ENCODE peak calls at places on chromosomes 16 and 17, in eight cellular contexts. F is OCI-LY7, V is endothelial cell of umbilical vein, M is PC-9, C is hepatocyte, Z is IMR-90, O is PC-3, I is HCT116. Q is an unnamed sample.

GRCh38 chr17:73360961-73361761 is 49.4 kb upstream of the CDC42EP4 start:
- DNase-seq in F (no peak), V (no peak), M (no peak), C (no peak), Z (no peak), O (no peak), I (no peak), Q (peak; percentile 75)

GRCh38 chr16:65394306-65394705 is 272.4 kb upstream of the CDH11 start:
- DNase-seq in F (no peak), V (no peak), M (no peak), C (no peak), Z (no peak), O (no peak), I (no peak), Q (no peak)

GRCh38 chr16:24776486-24777220 is 47.2 kb downstream of the TNRC6A start:
- DNase-seq in F (no peak), V (peak; percentile 63), M (no peak), C (no peak), Z (peak; percentile 33), O (no peak), I (no peak), Q (no peak)

GRCh38 chr16:12976936-12977335 is 75.5 kb downstream of the SHISA9 start:
- DNase-seq in F (no peak), V (no peak), M (no peak), C (no peak), Z (no peak), O (no peak), I (no peak), Q (no peak)

GRCh38 chr16:24858219-24859041 is 12.7 kb downstream of the SLC5A11 start:
- DNase-seq in F (peak; percentile 46), V (peak; percentile 49), M (no peak), C (peak; percentile 87), Z (peak; percentile 59), O (peak; percentile 57), I (no peak), Q (peak; percentile 84)

GRCh38 chr17:52049051-52049450 is 109.5 kb downstream of the CA10 start:
- DNase-seq in F (no peak), V (no peak), M (no peak), C (no peak), Z (no peak), O (no peak), I (no peak), Q (no peak)

GRCh38 chr17:17906418-17907215 is 65.6 kb downstream of the TOM1L2 start:
- DNase-seq in F (no peak), V (peak; percentile 66), M (no peak), C (no peak), Z (no peak), O (peak; percentile 12), I (no peak), Q (no peak)

GRCh38 chr17:70539172-70539924 is 370.0 kb downstream of the KCNJ2 start:
- DNase-seq in F (no peak), V (no peak), M (no peak), C (no peak), Z (no peak), O (no peak), I (no peak), Q (peak; percentile 77)

GRCh38 chr16:80993293-80993691 is 13.4 kb downstream of the CMC2 start:
- DNase-seq in F (no peak), V (peak; percentile 69), M (peak; percentile 84), C (peak; percentile 63), Z (peak; percentile 90), O (no peak), I (no peak), Q (no peak)

GRCh38 chr17:33225509-33225908 is 67.6 kb downstream of the ASIC2 start:
- DNase-seq in F (no peak), V (no peak), M (no peak), C (no peak), Z (no peak), O (no peak), I (no peak), Q (no peak)

GRCh38 chr17:3687949-3688614 is 7.9 kb downstream of the P2RX5 start:
- DNase-seq in F (peak; percentile 71), V (no peak), M (no peak), C (no peak), Z (no peak), O (no peak), I (no peak), Q (peak; percentile 65)

GRCh38 chr17:7408341-7408740 is 696 bp downstream of the NLGN2 start:
- DNase-seq in F (no peak), V (no peak), M (no peak), C (no peak), Z (no peak), O (no peak), I (no peak), Q (peak; percentile 62)

GRCh38 chr16:17396762-17397498 is 73.8 kb downstream of the XYLT1 start:
- DNase-seq in F (no peak), V (peak; percentile 68), M (no peak), C (peak; percentile 79), Z (peak; percentile 52), O (no peak), I (no peak), Q (no peak)

GRCh38 chr17:75524971-75525805 is at the start of gene LLGL2:
- DNase-seq in F (peak; percentile 94), V (peak; percentile 44), M (peak; percentile 77), C (peak; percentile 96), Z (peak; percentile 11), O (peak; percentile 98), I (peak; percentile 86), Q (peak; percentile 93)

DNA sequence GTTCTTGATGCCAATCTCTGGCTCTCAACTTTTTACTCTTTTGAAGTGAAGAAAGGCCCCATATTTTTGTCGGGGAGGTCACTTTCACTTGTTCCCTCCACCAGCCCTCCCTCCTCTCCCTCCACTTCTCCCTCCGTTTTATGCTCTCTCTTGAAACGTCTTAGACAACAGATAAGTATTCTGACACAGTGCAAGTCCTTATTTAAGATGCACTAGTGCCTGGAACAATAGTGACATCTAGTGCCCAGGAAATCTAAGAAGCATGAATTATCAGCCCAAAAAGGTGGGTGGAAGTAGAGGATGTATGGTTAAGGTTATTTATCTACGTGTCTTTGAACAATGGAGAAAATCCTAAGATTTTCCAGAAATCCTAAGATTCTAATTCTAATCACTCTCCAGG is 17.9 kb downstream of the PSME3IP1 start:
- DNase-seq in F (peak; percentile 84), V (peak; percentile 83), M (peak; percentile 51), C (peak; percentile 66), Z (peak; percentile 83), O (peak; percentile 57), I (peak; percentile 36), Q (peak; percentile 63)
- H3K4me3 ChIP-seq in F (no peak overlapping the region), V (no peak overlapping the region), M (no peak overlapping the region), C (no peak overlapping the region), Z (no peak overlapping the region), O (no peak overlapping the region), I (no peak overlapping the region), Q (no peak overlapping the region)

DNA sequence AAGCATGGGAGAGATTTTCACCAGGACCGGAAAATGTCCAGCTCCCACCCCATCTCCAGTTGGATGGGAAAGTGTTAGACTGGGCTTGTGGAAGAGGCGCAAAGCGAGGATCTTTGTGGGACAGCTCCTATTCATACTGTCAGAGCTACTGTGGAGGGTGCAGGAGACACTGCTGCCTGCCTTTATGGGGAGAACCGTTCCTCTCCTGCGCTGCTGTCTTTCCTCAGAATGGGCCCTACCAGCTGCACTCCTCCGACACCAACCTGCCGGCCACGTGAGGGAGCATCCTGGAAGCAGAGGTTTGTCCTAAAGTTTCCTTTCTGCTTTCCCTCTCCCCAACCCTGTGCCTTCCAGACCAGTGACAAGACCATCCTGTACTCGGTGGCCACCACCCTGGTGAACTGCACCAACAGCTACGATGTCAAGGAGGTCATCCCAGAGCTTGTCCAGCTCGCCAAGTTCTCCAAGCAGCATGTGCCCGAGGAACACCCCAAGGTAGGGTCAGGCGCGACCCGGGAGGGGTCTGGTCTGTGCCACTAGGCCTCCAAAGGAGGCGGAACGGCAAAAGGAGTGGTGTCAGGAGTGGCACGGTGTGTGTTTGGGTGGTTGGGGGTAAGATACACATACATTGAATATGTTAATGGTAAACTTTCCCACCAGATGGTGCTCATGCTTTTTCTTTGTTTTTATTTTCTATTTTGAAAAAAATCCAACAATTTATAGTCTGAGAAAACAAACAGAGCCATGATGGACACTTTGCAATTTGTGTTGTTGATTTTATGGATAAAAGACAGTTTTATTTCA is 23.0 kb downstream of the SLC35G3 start:
- DNase-seq in F (peak; percentile 4), V (peak; percentile 53), M (no peak), C (no peak), Z (peak; percentile 15), O (peak; percentile 64), I (no peak), Q (no peak)
- H2AFZ ChIP-seq in F (no peak overlapping the region), V (no peak overlapping the region), M (no peak overlapping the region), C (no peak overlapping the region), Z (peak overlapping the region; percentile 73), O (peak overlapping the region; percentile 65), I (no peak overlapping the region), Q (peak overlapping the region; percentile 72)

DNA sequence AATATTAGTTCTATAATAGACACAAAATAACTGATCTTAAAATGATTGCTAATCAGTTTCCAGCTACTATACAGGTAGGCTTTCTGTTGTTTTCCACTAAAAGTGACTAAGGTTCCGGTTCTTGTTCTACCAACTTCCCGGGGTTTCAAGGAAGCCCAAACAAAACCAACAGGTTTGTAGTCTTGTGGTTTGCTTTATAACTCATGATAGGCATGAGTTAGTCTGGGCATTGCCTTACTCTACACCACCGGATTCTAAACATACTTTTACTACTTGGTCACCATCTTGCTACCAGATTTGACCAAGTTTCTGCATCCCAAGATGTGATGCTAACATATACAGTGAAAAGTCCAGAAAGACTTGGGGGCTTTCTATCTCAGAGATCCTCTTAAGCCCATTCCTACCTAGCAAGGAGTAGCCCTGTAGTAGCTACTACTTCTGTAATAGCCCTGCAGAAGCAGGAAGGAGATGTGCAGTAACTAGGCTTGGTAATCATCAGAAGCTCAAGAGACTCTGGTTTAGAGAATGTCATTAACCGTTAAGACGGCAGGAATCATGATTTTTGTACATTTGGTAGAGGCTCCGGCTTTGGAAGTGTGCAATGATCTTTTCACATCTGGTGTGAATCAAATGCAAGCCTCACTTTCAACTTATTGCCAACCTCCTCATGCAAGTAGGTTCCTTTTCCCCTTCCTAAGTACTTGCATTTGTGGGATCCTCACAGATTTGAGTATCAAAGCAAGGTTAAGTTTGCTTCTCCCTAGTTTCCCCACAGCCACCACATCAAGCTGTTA is 1.6 kb downstream of the FAM117A start:
- DNase-seq in F (peak; percentile 50), V (no peak), M (peak; percentile 62), C (no peak), Z (peak; percentile 12), O (peak; percentile 88), I (no peak), Q (no peak)
- H3K4me3 ChIP-seq in F (peak overlapping the region; percentile 87), V (no peak overlapping the region), M (no peak overlapping the region), C (no peak overlapping the region), Z (no peak overlapping the region), O (peak overlapping the region; percentile 76), I (no peak overlapping the region), Q (peak overlapping the region; percentile 78)

DNA sequence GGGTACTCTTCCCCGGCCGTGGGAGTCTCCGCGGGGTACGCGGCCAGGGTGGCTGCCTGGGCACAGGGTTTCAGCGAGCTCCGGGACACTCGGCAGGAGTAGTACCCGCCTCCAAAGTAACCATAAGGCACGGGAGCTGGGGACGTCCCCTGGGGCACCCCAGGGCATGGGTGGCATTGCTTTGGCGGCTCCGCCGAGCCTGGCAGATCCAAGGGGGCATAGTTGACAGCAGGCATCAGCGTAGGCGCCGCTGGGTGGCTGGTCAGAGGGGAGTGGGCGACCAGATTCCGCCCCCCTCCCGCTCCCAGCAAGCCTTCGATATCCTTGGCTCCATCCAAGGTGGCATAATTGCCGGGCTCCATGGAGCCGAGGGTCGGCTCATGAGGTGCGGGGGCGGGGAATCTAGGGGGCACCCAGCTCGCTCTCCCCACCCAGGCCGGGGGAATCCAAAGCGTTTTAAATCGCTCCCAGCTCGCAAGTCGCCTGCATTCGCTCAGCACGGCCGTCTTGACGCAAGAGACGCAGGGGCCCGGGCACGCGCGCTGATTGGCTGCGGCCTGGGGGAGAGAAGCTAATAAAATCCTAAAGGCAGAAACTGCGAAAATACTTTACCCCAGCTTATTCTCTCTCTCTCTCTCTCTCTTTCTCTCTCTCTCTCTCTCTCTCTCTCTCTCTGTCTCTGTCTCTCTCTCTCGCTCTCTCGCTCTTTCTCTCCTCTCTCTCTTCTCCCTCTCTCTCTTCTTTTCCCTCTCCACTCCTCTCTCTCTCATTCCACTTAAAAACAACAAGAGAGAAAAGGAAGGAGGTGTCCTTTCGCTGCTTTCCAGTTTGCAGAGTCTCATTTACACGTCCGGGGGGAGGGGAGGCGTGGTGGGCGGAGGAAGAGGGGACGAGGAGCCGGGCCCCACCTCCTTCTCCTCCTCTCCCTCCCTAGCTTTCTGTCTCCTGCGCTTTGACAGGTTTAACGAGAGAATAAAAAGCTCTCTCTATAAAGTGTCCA is at the start of gene HOXB13:
- DNase-seq in F (no peak), V (peak; percentile 36), M (no peak), C (peak; percentile 67), Z (peak; percentile 39), O (peak; percentile 94), I (peak; percentile 75), Q (peak; percentile 77)
- H2AFZ ChIP-seq in F (no peak within 1 kb of the TSS), V (no peak within 1 kb of the TSS), M (no peak within 1 kb of the TSS), C (peak within 1 kb of the TSS; percentile 60), Z (peak within 1 kb of the TSS; percentile 18), O (peak within 1 kb of the TSS; percentile 81), I (peak within 1 kb of the TSS; percentile 97), Q (no peak within 1 kb of the TSS)

Q was measured in GM23338.